ENCODE peak calls at places on chromosomes 16 and 17, in ten cellular contexts. W is stimulated activated CD4-positive, alpha-beta T cell treated with anti-CD3 and anti-CD28 coated beads, Interleukin-4, amount 100 ng/mL, for 24 hours; U is foreskin fibroblast; Q is stimulated activated CD8-positive, alpha-beta memory T cell treated with anti-CD3 and anti-CD28 coated beads, Interleukin-2, amount 100 ng/mL, for 48 hours; X is Peyer's patch; K is EL; Z is GDM1; M is HCT116; D is NCI-H1694 treated with DMSO at 0.1 percent for 48 hours; P is mucosa of descending colon. R is an unnamed sample.

GRCh38 chr16:50933257-50933656 is 191.4 kb downstream of the CYLD start:
- DNase-seq in U (no peak), P (no peak), Z (no peak), D (no peak), X (no peak), K (no peak), M (no peak), W (no peak), Q (no peak), R (no peak)

GRCh38 chr17:20172378-20172775 is 163.2 kb downstream of the SPECC1 start:
- DNase-seq in M (no peak), Q (no peak), K (no peak), W (no peak), Z (no peak), X (no peak), D (no peak), P (no peak), U (no peak), R (no peak)

GRCh38 chr17:63700528-63701441 is 860 bp upstream of the LIMD2 start:
- DNase-seq in M (no peak), P (peak), U (peak), D (peak), Z (no peak), Q (peak), K (peak), W (peak), X (peak), R (peak)

GRCh38 chr17:81239714-81240555 is 817 bp downstream of the NDUFAF8 start:
- DNase-seq in Q (peak), U (no peak), P (no peak), X (peak), Z (no peak), W (peak), D (no peak), M (no peak), K (peak), R (no peak)

GRCh38 chr17:77116371-77116860 is 24.4 kb upstream of the SEC14L1 start:
- DNase-seq in U (no peak), Q (no peak), K (no peak), W (no peak), D (no peak), X (no peak), M (no peak), Z (no peak), P (no peak), R (no peak)

GRCh38 chr16:28621756-28622155 is 11.9 kb upstream of the SULT1A1 start:
- DNase-seq in M (no peak), X (no peak), Q (no peak), Z (no peak), W (no peak), D (no peak), K (no peak), U (no peak), P (no peak), R (no peak)

GRCh38 chr16:3439637-3440036 is 3.7 kb downstream of the ZNF597 start:
- DNase-seq in K (no peak), Z (no peak), M (no peak), D (no peak), P (no peak), U (no peak), X (no peak), W (no peak), Q (no peak), R (no peak)

GRCh38 chr16:1789643-1790045 is 3.9 kb downstream of the IGFALS start:
- DNase-seq in M (no peak), D (no peak), U (no peak), X (no peak), P (peak), Z (no peak), Q (no peak), K (no peak), W (no peak), R (no peak)

GRCh38 chr17:37543527-37544122 is 53.9 kb downstream of the DUSP14 start:
- DNase-seq in U (peak), D (no peak), X (no peak), M (no peak), W (no peak), Q (no peak), K (no peak), Z (no peak), P (no peak), R (no peak)

GRCh38 chr17:73272906-73273218 is 11.2 kb upstream of the CPSF4L start:
- DNase-seq in U (no peak), D (no peak), X (no peak), P (no peak), Q (no peak), M (no peak), K (no peak), W (no peak), Z (no peak), R (no peak)

GRCh38 chr17:81652901-81653771 is 3.2 kb downstream of the PDE6G start:
- DNase-seq in D (no peak), X (no peak), Q (no peak), W (no peak), P (no peak), Z (no peak), U (no peak), M (no peak), K (no peak), R (no peak)

GRCh38 chr17:17463821-17464220 is 13.0 kb upstream of the MED9 start:
- DNase-seq in D (no peak), Z (no peak), X (no peak), K (no peak), Q (no peak), W (no peak), U (no peak), M (no peak), P (no peak), R (no peak)

GRCh38 chr16:72794986-72795385 is 252.9 kb downstream of the ZFHX3 start:
- DNase-seq in X (no peak), Q (no peak), K (no peak), M (no peak), U (no peak), W (no peak), Z (no peak), P (no peak), D (no peak), R (no peak)

GRCh38 chr16:79751785-79752184 is 151.2 kb upstream of the MAF start:
- DNase-seq in K (no peak), P (no peak), U (no peak), X (no peak), Q (no peak), Z (no peak), W (no peak), M (no peak), D (no peak), R (no peak)

GRCh38 chr16:30541502-30542329 is 7.1 kb upstream of the ZNF747 start:
- DNase-seq in M (no peak), U (peak), X (no peak), Z (no peak), D (no peak), W (no peak), P (no peak), K (peak), Q (no peak), R (no peak)

GRCh38 chr16:87127061-87127765 is 190.0 kb downstream of the C16orf95 start:
- DNase-seq in X (no peak), K (no peak), Q (no peak), D (peak), M (no peak), W (no peak), Z (no peak), U (no peak), P (no peak), R (no peak)

GRCh38 chr17:44203731-44204452 is 4.2 kb upstream of the ATXN7L3 start:
- DNase-seq in M (no peak), Q (no peak), W (peak), U (no peak), D (peak), Z (peak), P (no peak), K (peak), X (peak), R (no peak)

GRCh38 chr16:85657267-85657650 is 31.5 kb downstream of the GINS2 start:
- DNase-seq in Q (no peak), D (no peak), K (no peak), M (no peak), U (no peak), Z (no peak), P (peak), W (no peak), X (no peak), R (no peak)

GRCh38 chr16:87265261-87265660 is 51.9 kb downstream of the C16orf95 start:
- DNase-seq in Q (no peak), K (no peak), X (no peak), P (no peak), M (no peak), Z (no peak), D (no peak), U (no peak), W (no peak), R (no peak)

GRCh38 chr17:75390982-75391381 is 14.5 kb downstream of the GRB2 start:
- DNase-seq in X (no peak), W (no peak), M (no peak), D (no peak), K (no peak), P (no peak), Z (no peak), U (no peak), Q (no peak), R (no peak)

GRCh38 chr17:4499431-4500187 is 928 bp downstream of the SPNS2 start:
- DNase-seq in U (no peak), Z (peak), M (no peak), P (peak), K (no peak), D (peak), X (no peak), Q (no peak), W (peak), R (no peak)

GRCh38 chr17:2058521-2059124 is 3.7 kb downstream of the HIC1 start:
- DNase-seq in U (no peak), P (peak), W (peak), M (no peak), Q (no peak), X (peak), D (no peak), Z (peak), K (no peak), R (peak)

GRCh38 chr17:64264891-64265290 is 1.8 kb upstream of the TEX2 start:
- DNase-seq in U (no peak), K (no peak), Z (no peak), W (no peak), P (no peak), D (no peak), X (no peak), Q (no peak), M (no peak), R (no peak)

GRCh38 chr16:50372611-50373344 is 4.0 kb upstream of the BRD7 start:
- DNase-seq in U (peak), K (peak), Q (no peak), M (no peak), W (no peak), P (peak), D (peak), Z (no peak), X (no peak), R (no peak)

GRCh38 chr16:82949016-82949415 is 322.2 kb downstream of the CDH13 start:
- DNase-seq in Z (no peak), P (no peak), U (no peak), K (no peak), Q (no peak), M (no peak), X (no peak), W (no peak), D (no peak), R (no peak)

GRCh38 chr17:44362964-44363612 is 565 bp downstream of the FAM171A2 start:
- DNase-seq in Z (no peak), P (no peak), K (no peak), X (no peak), D (no peak), W (no peak), M (no peak), Q (no peak), U (no peak), R (no peak)

GRCh38 chr16:83418565-83418964 is 389.2 kb upstream of the HSBP1 start:
- DNase-seq in Z (no peak), W (no peak), K (no peak), X (no peak), M (no peak), P (no peak), Q (no peak), U (no peak), D (no peak), R (no peak)

GRCh38 chr17:77420804-77421634 is 280.2 kb downstream of the SEC14L1 start:
- DNase-seq in P (no peak), U (peak), K (peak), D (peak), W (peak), Z (no peak), X (peak), Q (no peak), M (no peak), R (peak)

GRCh38 chr17:76444518-76445311 is 8.2 kb downstream of the UBE2O start:
- DNase-seq in X (no peak), W (no peak), D (no peak), M (no peak), Z (no peak), Q (no peak), P (no peak), K (peak), U (no peak), R (no peak)

GRCh38 chr17:49074851-49075540 is 57.6 kb upstream of the B4GALNT2 start:
- DNase-seq in Z (no peak), P (no peak), D (no peak), Q (no peak), K (no peak), M (no peak), W (no peak), X (no peak), U (peak), R (no peak)

GRCh38 chr17:65593870-65594584 is 32.6 kb upstream of the AXIN2 start:
- DNase-seq in P (no peak), X (no peak), K (peak), U (peak), Q (no peak), D (no peak), W (no peak), Z (no peak), M (no peak), R (no peak)

GRCh38 chr16:48487287-48487686 is 102.1 kb upstream of the SIAH1 start:
- DNase-seq in M (no peak), U (no peak), Q (no peak), P (no peak), W (no peak), D (no peak), Z (no peak), X (no peak), K (no peak), R (no peak)

GRCh38 chr17:38454528-38454927 is 26.3 kb downstream of the ARHGAP23 start:
- DNase-seq in X (peak), W (no peak), P (no peak), Z (no peak), M (peak), Q (no peak), K (peak), D (peak), U (peak), R (no peak)

GRCh38 chr17:58556833-58557250 is 42.4 kb upstream of the MTMR4 start:
- DNase-seq in X (no peak), M (no peak), U (no peak), Z (no peak), Q (no peak), K (no peak), P (no peak), D (no peak), W (no peak), R (no peak)

GRCh38 chr17:79006001-79006400 is 3.6 kb downstream of the CANT1 start:
- DNase-seq in P (peak), W (no peak), X (no peak), Q (no peak), M (no peak), D (no peak), K (no peak), U (no peak), Z (no peak), R (no peak)

GRCh38 chr17:13086142-13086769 is 68.4 kb upstream of the ELAC2 start:
- DNase-seq in Q (no peak), X (no peak), U (peak), D (no peak), W (no peak), P (no peak), M (no peak), K (peak), Z (no peak), R (no peak)

GRCh38 chr17:48100591-48101011 is 677 bp downstream of the CBX1 start:
- DNase-seq in D (peak), W (no peak), X (peak), M (peak), Q (no peak), K (peak), P (peak), U (peak), Z (no peak), R (no peak)